ENCODE peak calls at places on chromosomes 13 and 19, in five cellular contexts. One of them, this sample, is unnamed.

GRCh38 chr13:20358022-20358421 is 125.9 kb upstream of the GJB6 start:
- DNase-seq in K562: no peak
- DNase-seq in Peyer's patch: no peak
- DNase-seq in right lobe of liver: no peak
- DNase-seq in stomach: no peak
- DNase-seq in this sample: no peak

GRCh38 chr13:76846363-76846762 is 39.8 kb downstream of the KCTD12 start:
- DNase-seq in K562: no peak
- DNase-seq in right lobe of liver: no peak
- DNase-seq in stomach: no peak
- DNase-seq in Peyer's patch: no peak
- DNase-seq in this sample: no peak

GRCh38 chr19:5850743-5851293 is 431 bp downstream of the FUT3 start:
- DNase-seq in stomach: peak
- DNase-seq in right lobe of liver: no peak
- DNase-seq in Peyer's patch: peak
- DNase-seq in K562: peak
- DNase-seq in this sample: no peak

GRCh38 chr13:53112522-53112921 is 83.9 kb downstream of the OLFM4 start:
- DNase-seq in right lobe of liver: no peak
- DNase-seq in stomach: no peak
- DNase-seq in K562: no peak
- DNase-seq in Peyer's patch: no peak
- DNase-seq in this sample: no peak

GRCh38 chr13:113216165-113217056 is 7.0 kb downstream of the CUL4A start:
- DNase-seq in stomach: peak
- DNase-seq in right lobe of liver: no peak
- DNase-seq in K562: peak
- DNase-seq in Peyer's patch: no peak
- DNase-seq in this sample: no peak

GRCh38 chr13:113845723-113846638 is 17.9 kb downstream of the GAS6 start:
- DNase-seq in K562: no peak
- DNase-seq in stomach: no peak
- DNase-seq in right lobe of liver: no peak
- DNase-seq in Peyer's patch: peak
- DNase-seq in this sample: no peak

GRCh38 chr13:51255556-51255955 is 33.4 kb downstream of the FAM124A start:
- DNase-seq in right lobe of liver: no peak
- DNase-seq in Peyer's patch: no peak
- DNase-seq in stomach: no peak
- DNase-seq in K562: no peak
- DNase-seq in this sample: no peak

GRCh38 chr13:80454245-80454644 is 113.3 kb upstream of the SPRY2 start:
- DNase-seq in Peyer's patch: no peak
- DNase-seq in stomach: no peak
- DNase-seq in K562: no peak
- DNase-seq in right lobe of liver: no peak
- DNase-seq in this sample: no peak

GRCh38 chr19:49017666-49018351 is 918 bp upstream of the LHB start:
- DNase-seq in K562: peak
- DNase-seq in stomach: peak
- DNase-seq in right lobe of liver: peak
- DNase-seq in Peyer's patch: peak
- DNase-seq in this sample: no peak

GRCh38 chr13:82758056-82758455 is 1124.2 kb downstream of the SLITRK1 start:
- DNase-seq in stomach: no peak
- DNase-seq in Peyer's patch: no peak
- DNase-seq in K562: peak
- DNase-seq in right lobe of liver: no peak
- DNase-seq in this sample: no peak

GRCh38 chr13:95698047-95698749 is 21.3 kb downstream of the DNAJC3 start:
- DNase-seq in Peyer's patch: no peak
- DNase-seq in right lobe of liver: no peak
- DNase-seq in stomach: no peak
- DNase-seq in K562: no peak
- DNase-seq in this sample: no peak

GRCh38 chr13:111602874-111603273 is 282.4 kb downstream of the TEX29 start:
- DNase-seq in K562: no peak
- DNase-seq in Peyer's patch: no peak
- DNase-seq in stomach: no peak
- DNase-seq in right lobe of liver: no peak
- DNase-seq in this sample: peak

GRCh38 chr19:15454371-15454800 is 4.6 kb upstream of the WIZ start:
- DNase-seq in right lobe of liver: peak
- DNase-seq in K562: no peak
- DNase-seq in stomach: peak
- DNase-seq in Peyer's patch: no peak
- DNase-seq in this sample: no peak

GRCh38 chr19:16461630-16462051 is 10.1 kb downstream of the EPS15L1 start:
- DNase-seq in Peyer's patch: no peak
- DNase-seq in right lobe of liver: no peak
- DNase-seq in stomach: no peak
- DNase-seq in K562: no peak
- DNase-seq in this sample: no peak

GRCh38 chr19:49479975-49480628 is 6.1 kb downstream of the FLT3LG start:
- DNase-seq in Peyer's patch: no peak
- DNase-seq in K562: no peak
- DNase-seq in right lobe of liver: no peak
- DNase-seq in stomach: no peak
- DNase-seq in this sample: no peak

GRCh38 chr19:1223018-1223855 is 14.6 kb downstream of the CBARP start:
- DNase-seq in K562: no peak
- DNase-seq in Peyer's patch: no peak
- DNase-seq in stomach: no peak
- DNase-seq in right lobe of liver: no peak
- DNase-seq in this sample: no peak
- TF ChIP-seq CTCF in K562: peak
- TF ChIP-seq CTCF in Peyer's patch: no peak
- TF ChIP-seq CTCF in stomach: no peak
- TF ChIP-seq CTCF in right lobe of liver: peak
- TF ChIP-seq CTCF in this sample: no peak

GRCh38 chr13:44368062-44368591 is 5.5 kb upstream of the SERP2 start:
- DNase-seq in Peyer's patch: peak
- DNase-seq in right lobe of liver: no peak
- DNase-seq in stomach: no peak
- DNase-seq in K562: peak
- DNase-seq in this sample: no peak
- TF ChIP-seq POLR2A in Peyer's patch: no peak
- TF ChIP-seq POLR2A in right lobe of liver: no peak
- TF ChIP-seq POLR2A in stomach: no peak
- TF ChIP-seq POLR2A in K562: no peak
- TF ChIP-seq POLR2A in this sample: no peak

DNA sequence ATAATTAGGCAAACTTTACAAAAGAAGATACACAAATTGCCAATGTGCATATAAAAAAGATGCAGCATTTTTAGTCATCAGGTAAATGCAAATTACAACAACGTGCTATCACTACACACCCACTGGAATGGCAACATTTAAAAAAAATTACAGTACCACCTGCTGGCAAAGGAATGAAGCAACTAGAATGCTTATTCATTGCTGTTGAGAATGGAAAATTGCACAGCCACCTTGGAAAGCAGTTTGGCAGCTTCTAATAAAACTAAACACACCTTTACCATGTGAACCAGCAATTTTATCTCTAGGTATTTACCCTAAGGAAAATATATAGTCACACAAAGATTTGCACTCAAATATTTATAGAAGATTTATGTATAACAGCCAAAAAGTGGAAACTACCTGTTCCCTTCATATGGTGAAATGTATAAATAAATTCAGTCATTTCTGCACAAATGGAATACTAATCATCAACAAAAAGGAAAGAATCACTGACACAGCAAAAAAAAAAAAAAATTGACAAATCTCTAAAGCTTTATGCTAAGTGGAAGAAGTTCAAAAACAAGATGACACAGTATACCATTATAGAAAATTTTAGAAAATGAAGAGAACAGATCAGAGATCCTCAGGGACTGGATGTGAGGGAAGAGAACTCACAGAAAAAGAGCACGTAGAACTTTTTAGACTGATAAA is 30.3 kb downstream of the OXGR1 start:
- DNase-seq in stomach: no peak
- DNase-seq in Peyer's patch: no peak
- DNase-seq in right lobe of liver: no peak
- DNase-seq in K562: no peak
- DNase-seq in this sample: no peak
- TF ChIP-seq CTCF in stomach: no peak
- TF ChIP-seq CTCF in Peyer's patch: no peak
- TF ChIP-seq CTCF in right lobe of liver: no peak
- TF ChIP-seq CTCF in K562: no peak
- TF ChIP-seq CTCF in this sample: no peak

GRCh38 chr19:17863520-17864182 is 3.9 kb downstream of the RPL18A start:
- DNase-seq in K562: no peak
- DNase-seq in right lobe of liver: no peak
- DNase-seq in Peyer's patch: no peak
- DNase-seq in stomach: no peak
- DNase-seq in this sample: no peak
- TF ChIP-seq POLR2A in K562: no peak
- TF ChIP-seq POLR2A in right lobe of liver: no peak
- TF ChIP-seq POLR2A in Peyer's patch: no peak
- TF ChIP-seq POLR2A in stomach: no peak
- TF ChIP-seq POLR2A in this sample: no peak